ENCODE peak calls at places on chromosomes 12 and 14, in four cellular contexts. W is GM18507, A is NCI-H1417, E is NCI-H2081. P is an unnamed sample.
A peak's percentile ranks its signal among the peaks of the same experiment; 100 is the strongest.

GRCh38 chr14:22375321-22375930 is 213.6 kb downstream of the DAD1 start:
- DNase-seq in W (no peak), E (peak; percentile 26), A (peak; percentile 79), P (peak; percentile 63)

GRCh38 chr12:41293011-41293410 is 104.9 kb downstream of the PDZRN4 start:
- DNase-seq in A (no peak), E (no peak), W (no peak), P (no peak)

GRCh38 chr14:93009471-93010117 is 86.6 kb downstream of the CHGA start:
- DNase-seq in A (no peak), E (no peak), W (no peak), P (no peak)

GRCh38 chr12:93191956-93192355 is 185.8 kb upstream of the NUDT4 start:
- DNase-seq in A (no peak), E (no peak), W (no peak), P (no peak)

GRCh38 chr14:38330262-38330661 is 74.4 kb upstream of the CLEC14A start:
- DNase-seq in E (no peak), A (no peak), W (no peak), P (no peak)

GRCh38 chr14:81447018-81447770 is 47.1 kb upstream of the STON2 start:
- DNase-seq in A (no peak), W (no peak), E (no peak), P (no peak)

GRCh38 chr14:64265222-64265621 is 28.9 kb downstream of the ESR2 start:
- DNase-seq in E (no peak), A (no peak), W (no peak), P (no peak)

GRCh38 chr14:65850429-65851145 is 438.1 kb downstream of the FUT8 start:
- DNase-seq in A (peak; percentile 42), E (peak; percentile 15), W (no peak), P (peak; percentile 71)

GRCh38 chr12:234891-235415 is 21.0 kb upstream of the SLC6A12 start:
- DNase-seq in E (no peak), W (no peak), A (no peak), P (no peak)

GRCh38 chr14:79331820-79332219 is 879.5 kb downstream of the DIO2 start:
- DNase-seq in A (no peak), E (no peak), W (no peak), P (no peak)

GRCh38 chr12:52267266-52267665 is 7.2 kb upstream of the KRT86 start:
- DNase-seq in E (no peak), W (no peak), A (no peak), P (no peak)

GRCh38 chr12:4809449-4810218 is 89.4 kb downstream of the GALNT8 start:
- DNase-seq in W (no peak), E (no peak), A (peak; percentile 89), P (no peak)

GRCh38 chr14:53952533-53952932 is 4.1 kb downstream of the BMP4 start:
- DNase-seq in W (no peak), E (no peak), A (no peak), P (no peak)

GRCh38 chr12:50402270-50403000 is 1.8 kb downstream of the LARP4 start:
- DNase-seq in W (no peak), E (no peak), A (no peak), P (no peak)

GRCh38 chr14:24376448-24377070 is 8.6 kb downstream of the NFATC4 start:
- DNase-seq in W (no peak), A (no peak), E (no peak), P (no peak)

GRCh38 chr14:79605863-79606262 is 605.4 kb downstream of the DIO2 start:
- DNase-seq in A (peak; percentile 98), W (no peak), E (peak; percentile 86), P (peak; percentile 97)

GRCh38 chr12:14273911-14274306 is 91.6 kb upstream of the ATF7IP start:
- DNase-seq in E (no peak), W (no peak), A (no peak), P (no peak)

GRCh38 chr14:100130471-100130870 is 29.0 kb downstream of the DEGS2 start:
- DNase-seq in W (no peak), E (no peak), A (no peak), P (no peak)

GRCh38 chr12:121795029-121795977 is 1.8 kb upstream of the RHOF start:
- DNase-seq in A (peak; percentile 93), W (no peak), E (peak; percentile 57), P (peak; percentile 54)

GRCh38 chr14:62914025-62914424 is 131.2 kb downstream of the KCNH5 start:
- DNase-seq in E (no peak), W (no peak), A (no peak), P (no peak)

GRCh38 chr12:44379827-44380226 is 496.3 kb downstream of the NELL2 start:
- DNase-seq in A (no peak), W (no peak), E (no peak), P (no peak)

GRCh38 chr12:19244312-19244711 is 114.8 kb downstream of the PLEKHA5 start:
- DNase-seq in A (no peak), W (no peak), E (no peak), P (no peak)

GRCh38 chr14:77065851-77066554 is 32.1 kb upstream of the CIPC start:
- DNase-seq in E (no peak), A (no peak), W (no peak), P (no peak)